ENCODE peak calls at places on chromosomes 5 and 9, in ten cellular contexts. P is activated CD8-positive, alpha-beta memory T cell treated with anti-CD3 and anti-CD28 coated beads, Interleukin-2, amount 50 U/mL, for 4 hours; K is lung; U is GM20000; E is caudate nucleus; T is stimulated activated CD8-positive, alpha-beta memory T cell treated with anti-CD3 and anti-CD28 coated beads, Interleukin-15, amount 100 ng/mL, for 24 hours; B is activated CD4-positive, alpha-beta T cell treated with anti-CD3 and anti-CD28 coated beads for 24 hours; Y is lower leg skin; J is foreskin fibroblast; Z is HEK293T. H is an unnamed sample.

GRCh38 chr9:134386951-134387831 is 60.9 kb downstream of the RXRA start:
- DNase-seq in K (no peak), B (no peak), T (no peak), Y (no peak), U (no peak), P (no peak), Z (no peak), E (peak; percentile 32), J (peak; percentile 19), H (no peak)

GRCh38 chr5:91049800-91050199 is 333.3 kb downstream of the ARRDC3 start:
- DNase-seq in B (no peak), J (peak; percentile 34), Y (no peak), T (no peak), K (no peak), E (no peak), Z (no peak), P (no peak), U (no peak), H (no peak)

GRCh38 chr5:82591021-82591515 is 312.9 kb upstream of the RPS23 start:
- DNase-seq in B (no peak), Y (no peak), E (no peak), K (no peak), U (no peak), T (no peak), J (no peak), P (no peak), Z (no peak), H (no peak)

GRCh38 chr5:124512236-124512635 is 234.2 kb downstream of the ZNF608 start:
- DNase-seq in K (no peak), T (no peak), J (peak; percentile 11), U (no peak), Z (no peak), E (no peak), Y (no peak), P (no peak), B (no peak), H (no peak)

GRCh38 chr9:111253742-111254437 is 76.1 kb downstream of the OR2K2 start:
- DNase-seq in K (no peak), P (no peak), B (no peak), Z (no peak), J (no peak), E (no peak), Y (no peak), U (no peak), T (no peak), H (no peak)

GRCh38 chr9:87062706-87063105 is 115.4 kb upstream of the GAS1 start:
- DNase-seq in Z (no peak), B (no peak), P (no peak), J (no peak), T (no peak), U (no peak), K (no peak), E (no peak), Y (no peak), H (no peak)

GRCh38 chr9:614421-614820 is 227.1 kb upstream of the DMRT1 start:
- DNase-seq in T (no peak), E (no peak), U (no peak), K (no peak), P (no peak), J (no peak), B (no peak), Z (no peak), Y (no peak), H (no peak)

GRCh38 chr5:55904152-55904551 is 53.0 kb downstream of the IL31RA start:
- DNase-seq in J (peak; percentile 53), K (no peak), Y (peak; percentile 85), U (no peak), B (no peak), P (no peak), T (no peak), Z (no peak), E (no peak), H (no peak)

GRCh38 chr9:3758816-3759576 is 233.2 kb upstream of the RFX3 start:
- DNase-seq in Y (no peak), J (no peak), Z (no peak), U (no peak), B (no peak), E (no peak), P (no peak), T (no peak), K (no peak), H (no peak)

GRCh38 chr5:115418788-115419187 is 122.3 kb upstream of the CCDC112 start:
- DNase-seq in Y (no peak), T (no peak), U (no peak), E (no peak), J (no peak), K (no peak), B (no peak), Z (no peak), P (no peak), H (no peak)

GRCh38 chr5:17190242-17190778 is 27.1 kb upstream of the BASP1 start:
- DNase-seq in B (no peak), Z (peak; percentile 22), U (peak; percentile 33), T (no peak), J (peak; percentile 62), P (no peak), E (peak; percentile 24), Y (no peak), K (no peak), H (peak; percentile 33)

GRCh38 chr9:98807070-98807810 is at the start of gene GALNT12:
- DNase-seq in K (no peak), T (peak; percentile 35), E (peak; percentile 27), Z (peak; percentile 47), B (peak; percentile 53), Y (peak; percentile 79), P (peak; percentile 63), J (no peak), U (peak; percentile 79), H (no peak)

GRCh38 chr5:6590581-6590980 is 42.3 kb downstream of the NSUN2 start:
- DNase-seq in T (no peak), U (no peak), K (no peak), Y (no peak), B (no peak), P (no peak), J (no peak), Z (no peak), E (no peak), H (no peak)

GRCh38 chr5:71586052-71586940 is 844 bp upstream of the MCCC2 start:
- DNase-seq in Z (no peak), P (no peak), E (no peak), J (no peak), Y (no peak), K (no peak), U (peak; percentile 23), T (no peak), B (no peak), H (peak; percentile 71)

GRCh38 chr9:104780796-104781395 is 17.0 kb downstream of the NIPSNAP3B start:
- DNase-seq in J (no peak), E (peak; percentile 8), P (no peak), Z (no peak), K (no peak), Y (no peak), B (no peak), U (peak; percentile 17), T (no peak), H (peak; percentile 10)

GRCh38 chr9:100084734-100085133 is 14.1 kb downstream of the ERP44 start:
- DNase-seq in P (no peak), B (no peak), K (no peak), T (no peak), E (no peak), U (peak; percentile 58), Z (no peak), Y (no peak), J (no peak), H (peak; percentile 47)

GRCh38 chr9:35619800-35620158 is 1.6 kb upstream of the CD72 start:
- DNase-seq in T (no peak), P (no peak), B (no peak), U (no peak), E (no peak), Z (no peak), J (no peak), K (no peak), Y (peak; percentile 9), H (no peak)

GRCh38 chr9:91929331-91929730 is 20.7 kb downstream of the ROR2 start:
- DNase-seq in K (no peak), Y (peak; percentile 31), E (no peak), Z (no peak), B (no peak), P (no peak), J (no peak), T (no peak), U (no peak), H (no peak)

GRCh38 chr5:691817-692529 is 1.2 kb downstream of the TPPP start:
- DNase-seq in J (no peak), Y (no peak), E (no peak), B (no peak), K (no peak), U (peak; percentile 6), T (no peak), P (no peak), Z (no peak), H (no peak)

GRCh38 chr9:14180077-14180941 is 133.6 kb downstream of the NFIB start:
- DNase-seq in Y (peak; percentile 89), K (no peak), J (no peak), B (no peak), Z (no peak), U (no peak), P (no peak), T (no peak), E (peak; percentile 19), H (no peak)